ENCODE peak calls at places on chromosomes 2 and 18, in ten cellular contexts. Q, S, I, V, B, A, F, L, H and U are unnamed samples.

GRCh38 chr2:105571445-105571987 is 172.7 kb upstream of the FHL2 start:
- DNase-seq in Q (no peak), S (no peak), I (no peak), V (no peak), B (no peak), A (no peak), F (no peak), L (peak), H (no peak), U (no peak)

GRCh38 chr2:239811001-239811798 is 213.9 kb downstream of the NDUFA10 start:
- DNase-seq in Q (peak), S (peak), I (no peak), V (peak), B (no peak), A (peak), F (peak), L (peak), H (peak), U (peak)

GRCh38 chr18:79483971-79484491 is 88.3 kb downstream of the NFATC1 start:
- DNase-seq in Q (peak), S (no peak), I (no peak), V (no peak), B (no peak), A (peak), F (peak), L (peak), H (no peak), U (peak)

GRCh38 chr2:119732451-119733164 is 27.1 kb upstream of the PTPN4 start:
- DNase-seq in Q (no peak), S (no peak), I (no peak), V (no peak), B (no peak), A (no peak), F (no peak), L (no peak), H (no peak), U (no peak)

GRCh38 chr2:100367163-100367562 is 44.9 kb upstream of the LONRF2 start:
- DNase-seq in Q (no peak), S (no peak), I (no peak), V (no peak), B (no peak), A (no peak), F (no peak), L (no peak), H (no peak), U (no peak)

GRCh38 chr2:16687949-16688348 is 22.3 kb upstream of the CYRIA start:
- DNase-seq in Q (no peak), S (no peak), I (no peak), V (no peak), B (no peak), A (no peak), F (no peak), L (no peak), H (no peak), U (no peak)

GRCh38 chr2:212330263-212330662 is 208.3 kb downstream of the ERBB4 start:
- DNase-seq in Q (peak), S (no peak), I (no peak), V (peak), B (peak), A (no peak), F (no peak), L (no peak), H (no peak), U (no peak)

GRCh38 chr2:43020296-43020695 is 206.1 kb downstream of the ZFP36L2 start:
- DNase-seq in Q (no peak), S (peak), I (no peak), V (no peak), B (no peak), A (peak), F (no peak), L (no peak), H (no peak), U (no peak)

GRCh38 chr2:74201596-74201995 is 3.2 kb downstream of the MTHFD2 start:
- DNase-seq in Q (no peak), S (peak), I (no peak), V (no peak), B (peak), A (no peak), F (no peak), L (no peak), H (no peak), U (no peak)

GRCh38 chr2:69998761-69999160 is 37.3 kb upstream of the ASPRV1 start:
- DNase-seq in Q (no peak), S (peak), I (no peak), V (peak), B (no peak), A (no peak), F (no peak), L (peak), H (no peak), U (peak)

GRCh38 chr18:51191139-51191717 is 6.3 kb downstream of the MEX3C start:
- DNase-seq in Q (no peak), S (no peak), I (no peak), V (no peak), B (no peak), A (no peak), F (no peak), L (no peak), H (no peak), U (no peak)

GRCh38 chr2:211766689-211767088 is 771.9 kb downstream of the ERBB4 start:
- DNase-seq in Q (no peak), S (no peak), I (peak), V (peak), B (no peak), A (no peak), F (no peak), L (no peak), H (no peak), U (no peak)

GRCh38 chr2:23422089-23423061 is 37.4 kb downstream of the KLHL29 start:
- DNase-seq in Q (no peak), S (no peak), I (no peak), V (no peak), B (no peak), A (no peak), F (no peak), L (no peak), H (no peak), U (peak)

GRCh38 chr18:57776767-57777166 is 26.3 kb downstream of the ATP8B1 start:
- DNase-seq in Q (no peak), S (no peak), I (no peak), V (no peak), B (no peak), A (no peak), F (no peak), L (no peak), H (no peak), U (no peak)

GRCh38 chr2:97997774-97998392 is 2.1 kb upstream of the TMEM131 start:
- DNase-seq in Q (no peak), S (no peak), I (no peak), V (no peak), B (no peak), A (no peak), F (no peak), L (no peak), H (no peak), U (peak)

GRCh38 chr18:4603955-4604354 is 148.8 kb upstream of the DLGAP1 start:
- DNase-seq in Q (no peak), S (no peak), I (no peak), V (no peak), B (no peak), A (no peak), F (no peak), L (no peak), H (no peak), U (no peak)

GRCh38 chr2:224449212-224450147 is 47.6 kb upstream of the FAM124B start:
- DNase-seq in Q (no peak), S (no peak), I (no peak), V (no peak), B (no peak), A (no peak), F (no peak), L (no peak), H (no peak), U (no peak)

GRCh38 chr2:1501196-1501851 is 88.1 kb downstream of the TPO start:
- DNase-seq in Q (peak), S (no peak), I (no peak), V (no peak), B (no peak), A (no peak), F (peak), L (peak), H (no peak), U (no peak)

GRCh38 chr2:100865819-100866462 is 46.0 kb downstream of the NPAS2 start:
- DNase-seq in Q (no peak), S (no peak), I (no peak), V (peak), B (no peak), A (no peak), F (no peak), L (peak), H (no peak), U (peak)

GRCh38 chr2:150538582-150539236 is 51.2 kb upstream of the RND3 start:
- DNase-seq in Q (no peak), S (no peak), I (no peak), V (no peak), B (no peak), A (no peak), F (no peak), L (no peak), H (no peak), U (no peak)

GRCh38 chr2:227188292-227188691 is 23.9 kb downstream of the COL4A3 start:
- DNase-seq in Q (no peak), S (peak), I (no peak), V (no peak), B (peak), A (no peak), F (no peak), L (no peak), H (peak), U (no peak)

GRCh38 chr2:180050246-180050645 is 43.1 kb upstream of the CWC22 start:
- DNase-seq in Q (no peak), S (no peak), I (no peak), V (no peak), B (no peak), A (no peak), F (no peak), L (no peak), H (no peak), U (no peak)

GRCh38 chr18:31876707-31877106 is 66.2 kb downstream of the TRAPPC8 start:
- DNase-seq in Q (no peak), S (no peak), I (no peak), V (no peak), B (no peak), A (no peak), F (no peak), L (no peak), H (no peak), U (no peak)

GRCh38 chr2:201257381-201257940 is 2.9 kb upstream of the CASP8 start:
- DNase-seq in Q (no peak), S (no peak), I (peak), V (peak), B (peak), A (peak), F (no peak), L (no peak), H (no peak), U (no peak)

GRCh38 chr2:42663106-42663755 is 94.8 kb downstream of the MTA3 start:
- DNase-seq in Q (peak), S (peak), I (peak), V (peak), B (peak), A (peak), F (peak), L (peak), H (peak), U (peak)

GRCh38 chr2:196660264-196660663 is 20.7 kb downstream of the CCDC150 start:
- DNase-seq in Q (no peak), S (no peak), I (no peak), V (no peak), B (no peak), A (no peak), F (no peak), L (no peak), H (no peak), U (no peak)

GRCh38 chr2:144489315-144489920 is 30.5 kb downstream of the ZEB2 start:
- DNase-seq in Q (no peak), S (no peak), I (no peak), V (no peak), B (no peak), A (no peak), F (no peak), L (no peak), H (no peak), U (no peak)

GRCh38 chr2:67797801-67798535 is 264.8 kb downstream of the C1D start:
- DNase-seq in Q (no peak), S (no peak), I (no peak), V (no peak), B (no peak), A (no peak), F (no peak), L (no peak), H (no peak), U (no peak)

GRCh38 chr2:239343946-239344856 is 56.6 kb downstream of the HDAC4 start:
- DNase-seq in Q (no peak), S (no peak), I (no peak), V (no peak), B (no peak), A (no peak), F (no peak), L (no peak), H (no peak), U (peak)

GRCh38 chr2:46701152-46701551 is 214.5 kb downstream of the MCFD2 start:
- DNase-seq in Q (no peak), S (no peak), I (no peak), V (no peak), B (no peak), A (no peak), F (no peak), L (no peak), H (no peak), U (no peak)

GRCh38 chr18:22344908-22345670 is 72.6 kb downstream of the CTAGE1 start:
- DNase-seq in Q (no peak), S (no peak), I (peak), V (no peak), B (no peak), A (no peak), F (no peak), L (no peak), H (no peak), U (no peak)

GRCh38 chr2:8324164-8324848 is 357.6 kb upstream of the ID2 start:
- DNase-seq in Q (no peak), S (no peak), I (no peak), V (no peak), B (no peak), A (no peak), F (no peak), L (no peak), H (no peak), U (no peak)

DNA sequence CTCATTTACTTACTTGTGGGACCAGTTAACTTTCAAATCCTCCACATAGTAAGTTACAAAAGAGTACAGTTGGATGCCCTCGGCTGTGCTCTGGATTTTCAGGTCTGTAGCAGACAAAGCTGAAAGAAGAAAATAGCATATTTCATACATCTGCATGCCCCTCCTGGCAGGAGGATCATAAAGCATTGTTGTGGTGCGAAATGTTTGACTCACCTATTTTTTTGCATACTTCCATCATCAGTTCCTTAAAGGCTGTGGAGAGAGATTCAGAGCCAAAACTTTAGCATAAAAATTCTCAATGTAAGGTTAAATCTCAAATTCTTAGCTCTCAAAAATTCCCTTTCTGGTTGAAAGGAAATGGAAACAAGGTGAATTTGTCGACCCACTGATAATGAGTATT is 70.8 kb upstream of the LPIN2 start:
- DNase-seq in Q (no peak), S (no peak), I (no peak), V (no peak), B (no peak), A (no peak), F (no peak), L (no peak), H (no peak), U (no peak)
- H3K4me3 ChIP-seq in Q (no peak), S (no peak), I (no peak), V (no peak), B (no peak), A (no peak), F (no peak), L (no peak), H (no peak), U (no peak)

GRCh38 chr2:215749092-215749957 is 264.0 kb downstream of the MREG start:
- DNase-seq in Q (peak), S (peak), I (peak), V (no peak), B (peak), A (peak), F (peak), L (peak), H (peak), U (peak)
- TF ChIP-seq POLR2A in Q (no peak), S (no peak), I (no peak), V (no peak), B (no peak), A (no peak), F (peak), L (peak), H (no peak), U (no peak)

DNA sequence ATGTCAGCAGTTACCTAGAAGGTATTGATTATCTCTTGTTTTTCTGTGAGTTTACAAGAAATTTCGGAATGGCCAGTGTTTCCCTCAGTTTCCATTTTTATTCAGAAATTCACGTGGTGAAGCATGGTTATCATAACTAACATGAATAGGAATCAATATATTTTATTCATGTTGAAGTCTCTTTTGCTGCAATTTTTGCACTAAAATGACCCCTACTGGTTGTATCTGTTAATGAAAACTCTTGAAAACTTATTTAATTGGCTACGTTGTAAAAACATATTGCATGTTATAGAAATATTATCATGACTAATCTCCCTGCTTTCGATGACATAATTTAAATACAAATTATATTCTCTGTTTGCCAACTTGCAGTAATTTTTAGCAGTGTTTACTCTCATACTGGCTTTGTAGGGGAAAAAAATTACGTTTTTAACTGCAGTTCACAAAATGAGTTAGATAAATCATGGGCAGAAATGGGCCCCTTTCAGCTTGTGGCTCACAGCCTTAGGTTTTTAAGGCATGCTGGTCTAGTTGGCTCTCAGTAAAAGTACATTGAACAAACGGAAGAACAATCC is 3.5 kb downstream of the CRIM1 start:
- DNase-seq in Q (no peak), S (no peak), I (no peak), V (no peak), B (no peak), A (no peak), F (no peak), L (no peak), H (no peak), U (no peak)
- TF ChIP-seq CTCF in Q (no peak), S (no peak), I (peak), V (peak), B (peak), A (no peak), F (peak), L (no peak), H (peak), U (no peak)

DNA sequence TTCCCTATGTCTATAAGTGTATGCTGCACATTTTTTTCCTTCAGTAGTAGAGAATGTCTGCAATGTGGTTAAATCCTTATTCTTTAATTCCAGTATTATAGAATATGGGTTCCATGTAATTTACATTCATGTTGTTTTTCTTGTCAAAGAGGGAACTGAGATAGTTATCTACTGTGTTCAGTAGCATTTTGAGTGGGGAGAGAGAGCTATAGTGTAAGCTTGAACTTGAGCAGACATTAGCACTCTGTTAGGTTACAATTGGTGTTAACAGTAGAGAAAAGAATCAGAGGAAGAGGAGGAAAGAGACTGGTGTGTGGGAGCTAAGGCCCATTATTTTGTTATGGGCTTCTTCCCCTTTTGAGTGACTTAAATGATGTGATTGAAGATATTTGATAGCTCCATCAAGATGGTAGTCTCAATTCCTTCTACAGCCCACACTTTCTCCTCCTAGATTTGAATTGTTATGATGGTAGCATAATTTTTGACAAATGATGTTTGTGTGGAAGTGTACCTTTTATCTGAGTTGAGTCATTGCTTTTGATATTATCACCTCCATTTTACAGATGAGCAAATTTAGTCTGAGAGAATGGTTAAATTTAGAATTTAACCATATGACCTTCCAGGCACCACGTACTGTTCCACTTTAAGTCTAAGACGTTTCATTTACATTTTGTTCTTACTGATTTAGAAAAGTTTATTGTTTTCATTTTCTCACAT is 71.3 kb downstream of the FMNL2 start:
- DNase-seq in Q (no peak), S (no peak), I (no peak), V (no peak), B (no peak), A (no peak), F (no peak), L (no peak), H (no peak), U (no peak)
- H3K4me3 ChIP-seq in Q (no peak), S (no peak), I (no peak), V (no peak), B (no peak), A (no peak), F (no peak), L (no peak), H (no peak), U (no peak)

DNA sequence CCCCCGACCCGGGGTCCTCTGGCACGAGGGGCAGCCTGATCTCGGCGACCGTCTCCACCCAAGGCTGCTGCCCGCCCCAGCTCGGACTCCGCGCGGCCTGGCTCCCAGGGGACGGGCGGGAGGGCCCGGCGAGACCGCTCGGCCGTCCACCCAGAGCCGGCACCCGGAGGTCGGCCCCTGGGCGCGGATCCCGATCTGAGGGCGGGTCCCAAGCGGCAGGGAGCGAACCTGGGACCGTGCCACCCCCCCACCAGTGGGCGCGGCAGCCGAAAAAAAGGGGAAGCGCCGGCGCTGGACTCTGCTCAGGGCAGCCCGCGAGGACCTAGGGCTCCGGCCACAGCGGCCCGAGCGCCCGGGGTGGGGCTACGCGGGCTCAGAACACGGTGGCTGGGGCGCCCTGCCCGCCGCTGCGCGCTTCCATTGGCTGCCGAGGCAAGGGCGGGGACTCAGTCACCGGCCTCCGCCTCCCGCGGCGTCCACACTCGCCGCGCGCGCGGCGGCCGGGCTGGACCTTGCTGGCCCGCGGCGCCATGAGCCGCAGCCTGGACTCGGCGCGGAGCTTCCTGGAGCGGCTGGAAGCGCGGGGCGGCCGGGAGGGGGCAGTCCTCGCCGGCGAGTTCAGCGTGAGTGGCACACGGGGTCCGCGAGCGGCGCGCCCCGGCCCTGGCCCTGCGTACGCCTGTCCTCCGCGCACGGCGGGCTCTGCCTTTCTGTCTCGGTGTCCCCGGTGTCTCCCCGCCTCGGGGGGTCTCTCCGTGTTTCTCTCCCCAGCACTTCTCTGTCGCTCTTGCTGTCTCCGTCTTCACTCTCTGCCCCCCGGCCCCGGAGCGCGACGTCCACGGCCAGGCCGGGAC is at the start of gene PTPN18:
- DNase-seq in Q (peak), S (peak), I (peak), V (peak), B (peak), A (peak), F (peak), L (peak), H (peak), U (peak)
- TF ChIP-seq POLR2A in Q (peak), S (peak), I (peak), V (no peak), B (peak), A (peak), F (peak), L (peak), H (peak), U (no peak)